ENCODE peak calls at places on chromosomes 4 and X, in four cellular contexts. F is HAP-1, S is HFFc6, N is NCI-H82. M is an unnamed sample.

GRCh38 chr4:14529653-14530052 is 472.6 kb upstream of the CPEB2 start:
- DNase-seq in F (no peak), S (no peak), N (peak), M (peak)

GRCh38 chrX:44303119-44303518 is 40.4 kb downstream of the EFHC2 start:
- DNase-seq in F (no peak), S (no peak), N (peak), M (no peak)

GRCh38 chr4:38055566-38055965 is 95.4 kb downstream of the PTTG2 start:
- DNase-seq in F (no peak), S (no peak), N (peak), M (no peak)

GRCh38 chrX:2928127-2928582 is 984 bp downstream of the ARSD start:
- DNase-seq in F (peak), S (no peak), N (no peak), M (no peak)

GRCh38 chr4:90118547-90119211 is 8.5 kb upstream of the CCSER1 start:
- DNase-seq in F (no peak), S (no peak), N (peak), M (no peak)

GRCh38 chrX:13396887-13397286 is 77.0 kb upstream of the ATXN3L start:
- DNase-seq in F (no peak), S (peak), N (no peak), M (peak)

GRCh38 chr4:167775374-167775773 is 317.0 kb upstream of the ANXA10 start:
- DNase-seq in F (no peak), S (no peak), N (no peak), M (peak)

GRCh38 chrX:2485460-2485753 is 15.4 kb downstream of the DHRSX start:
- DNase-seq in F (no peak), S (no peak), N (no peak), M (peak)

GRCh38 chr4:179719766-179720470 is 2277.7 kb upstream of the AGA start:
- DNase-seq in F (no peak), S (no peak), N (no peak), M (no peak)

GRCh38 chr4:182489607-182490006 is 246.4 kb downstream of the TENM3 start:
- DNase-seq in F (no peak), S (no peak), N (no peak), M (no peak)

GRCh38 chrX:11998944-11999343 is 139.3 kb upstream of the FRMPD4 start:
- DNase-seq in F (no peak), S (no peak), N (peak), M (no peak)

GRCh38 chr4:1347410-1347864 is 429 bp downstream of the UVSSA start:
- DNase-seq in F (peak), S (peak), N (peak), M (peak)

GRCh38 chr4:92791876-92792490 is 488.2 kb downstream of the GRID2 start:
- DNase-seq in F (no peak), S (no peak), N (no peak), M (no peak)